ENCODE peak calls at places on chromosome 22, in six cellular contexts. U is right cardiac atrium; P is RPMI7951; F is GM12865; L is suprapubic skin; I is stimulated activated CD4-positive, alpha-beta T cell treated with anti-CD3 and anti-CD28 coated beads, Interleukin-15, amount 100 ng/mL, for 1 hour. M is an unnamed sample.
A peak's percentile ranks its signal among the peaks of the same experiment; 100 is the strongest.

GRCh38 chr22:30777589-30777988 is 82.9 kb downstream of the OSBP2 start:
- DNase-seq in U (no peak), P (no peak), F (no peak), L (no peak), I (no peak), M (no peak)

GRCh38 chr22:35542157-35542971 is 1.7 kb downstream of the RASD2 start:
- DNase-seq in U (no peak), P (no peak), F (no peak), L (no peak), I (no peak), M (no peak)

GRCh38 chr22:30159561-30160353 is 79.5 kb downstream of the HORMAD2 start:
- DNase-seq in U (peak; percentile 42), P (peak; percentile 67), F (no peak), L (no peak), I (no peak), M (peak; percentile 64)

GRCh38 chr22:46033256-46034200 is 56.6 kb upstream of the WNT7B start:
- DNase-seq in U (no peak), P (peak; percentile 56), F (no peak), L (peak; percentile 50), I (no peak), M (no peak)

GRCh38 chr22:25085930-25086901 is 113.4 kb upstream of the CRYBB3 start:
- DNase-seq in U (peak; percentile 87), P (no peak), F (peak; percentile 59), L (peak; percentile 66), I (no peak), M (no peak)

GRCh38 chr22:46653596-46653995 is 33.4 kb downstream of the GRAMD4 start:
- DNase-seq in U (no peak), P (no peak), F (peak; percentile 30), L (no peak), I (no peak), M (no peak)

GRCh38 chr22:43342347-43343261 is 568 bp downstream of the SCUBE1 start:
- DNase-seq in U (no peak), P (no peak), F (no peak), L (no peak), I (no peak), M (no peak)

GRCh38 chr22:39073941-39074340 is 3.1 kb upstream of the APOBEC3G start:
- DNase-seq in U (no peak), P (no peak), F (no peak), L (no peak), I (no peak), M (no peak)

GRCh38 chr22:36532466-36532865 is 3.5 kb upstream of the EIF3D start:
- DNase-seq in U (no peak), P (no peak), F (no peak), L (no peak), I (no peak), M (no peak)

GRCh38 chr22:36746571-36746970 is 29.3 kb downstream of the IFT27 start:
- DNase-seq in U (no peak), P (no peak), F (no peak), L (peak; percentile 27), I (no peak), M (no peak)

M was measured in A549.